ENCODE peak calls at places on chromosomes 4 and X, in six cellular contexts. M, S, T, J, Y and Z are unnamed samples.

GRCh38 chr4:139460565-139460964 is 6.6 kb downstream of the RAB33B start:
- DNase-seq in Y (no peak), M (no peak), T (no peak), S (no peak), J (no peak), Z (no peak)

GRCh38 chr4:122914938-122915337 is 7.5 kb downstream of the NUDT6 start:
- DNase-seq in Y (peak; percentile 47), S (no peak), J (no peak), T (no peak), M (no peak), Z (no peak)

GRCh38 chrX:39818071-39818470 is 279.7 kb downstream of the BCOR start:
- DNase-seq in J (no peak), Y (no peak), T (no peak), M (no peak), S (no peak), Z (no peak)

GRCh38 chr4:157221895-157222763 is 1.6 kb downstream of the GRIA2 start:
- DNase-seq in M (no peak), J (no peak), Y (no peak), S (no peak), T (no peak), Z (peak; percentile 56)

GRCh38 chr4:136078971-136079370 is 1453.3 kb downstream of the PCDH18 start:
- DNase-seq in Y (no peak), S (no peak), M (no peak), T (no peak), J (no peak), Z (no peak)

GRCh38 chr4:109334129-109334528 is 31.7 kb upstream of the COL25A1 start:
- DNase-seq in J (no peak), S (no peak), T (no peak), M (no peak), Y (peak; percentile 2), Z (no peak)

GRCh38 chr4:6308890-6309643 is 39.4 kb downstream of the WFS1 start:
- DNase-seq in M (no peak), S (no peak), Y (peak; percentile 16), J (no peak), T (no peak), Z (no peak)

GRCh38 chr4:76989391-76990061 is 40.0 kb downstream of the SEPTIN11 start:
- DNase-seq in M (no peak), T (no peak), Y (no peak), J (peak; percentile 49), S (no peak), Z (no peak)

GRCh38 chr4:112270051-112270450 is 15.7 kb downstream of the TIFA start:
- DNase-seq in T (no peak), Y (no peak), S (no peak), J (no peak), M (no peak), Z (no peak)

GRCh38 chr4:180449395-180449956 is 1793.7 kb upstream of the TENM3 start:
- DNase-seq in T (no peak), S (no peak), J (no peak), Y (peak; percentile 2), M (no peak), Z (no peak)

GRCh38 chr4:119000400-119000799 is 111.7 kb downstream of the SYNPO2 start:
- DNase-seq in S (no peak), T (no peak), J (no peak), Y (no peak), M (no peak), Z (no peak)

GRCh38 chr4:47642985-47643745 is 158.1 kb downstream of the ATP10D start:
- DNase-seq in J (no peak), T (no peak), Y (peak; percentile 30), S (no peak), M (no peak), Z (peak; percentile 1)

GRCh38 chr4:101956068-101956805 is 165.7 kb downstream of the BANK1 start:
- DNase-seq in T (no peak), Y (no peak), M (no peak), S (no peak), J (no peak), Z (no peak)

GRCh38 chrX:40877869-40878268 is 142.5 kb upstream of the MED14 start:
- DNase-seq in T (no peak), J (no peak), M (no peak), Y (peak; percentile 34), S (peak; percentile 32), Z (no peak)

DNA sequence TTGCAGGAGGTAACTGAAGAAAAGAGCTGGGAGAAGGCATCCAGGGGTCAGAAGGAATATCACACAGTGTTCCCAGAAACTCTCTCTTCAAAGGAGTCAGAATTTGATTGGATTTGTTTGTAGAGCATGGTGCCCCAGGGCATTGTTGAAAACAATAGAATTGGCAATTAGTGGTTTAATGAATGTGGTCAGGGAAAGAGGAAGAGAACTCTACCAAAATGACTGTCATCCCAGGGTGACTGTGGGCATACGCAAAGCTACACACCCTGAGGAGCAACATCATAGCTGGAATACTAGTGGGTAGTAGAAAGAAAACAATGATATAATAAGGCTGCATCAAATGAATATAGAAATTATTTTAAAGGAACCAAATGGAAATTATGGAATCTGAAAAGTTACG is 21.5 kb downstream of the TNIP2 start:
- DNase-seq in M (no peak), Y (no peak), S (no peak), T (no peak), J (no peak), Z (no peak)
- H3K27ac ChIP-seq in M (no peak overlapping the region), Y (peak overlapping the region; percentile 50), S (no peak overlapping the region), T (no peak overlapping the region), J (no peak overlapping the region), Z (no peak overlapping the region)

DNA sequence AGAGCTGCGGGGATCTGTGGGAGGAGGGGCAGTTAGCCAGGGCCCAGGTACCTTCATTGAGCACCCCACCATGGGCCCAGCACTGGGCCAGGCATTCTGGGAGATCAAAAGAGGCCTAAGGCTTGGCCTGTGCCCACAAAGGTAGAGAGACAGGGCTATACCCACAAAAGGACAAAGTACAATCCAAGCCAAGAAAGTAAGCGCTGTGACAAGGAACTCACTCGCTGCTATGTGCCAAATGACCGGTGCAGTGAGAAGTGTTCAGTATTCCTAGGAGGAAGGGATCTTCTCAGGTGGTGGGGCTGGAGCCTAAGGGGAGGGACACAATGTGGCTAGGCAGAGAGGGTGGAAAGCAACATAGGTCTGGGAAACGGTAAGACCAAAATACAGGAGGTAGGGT is 8.8 kb upstream of the FRMPD3 start:
- DNase-seq in T (no peak), S (no peak), J (no peak), Y (no peak), M (no peak), Z (no peak)
- H3K27ac ChIP-seq in T (no peak overlapping the region), S (no peak overlapping the region), J (no peak overlapping the region), Y (no peak overlapping the region), M (no peak overlapping the region), Z (no peak overlapping the region)

DNA sequence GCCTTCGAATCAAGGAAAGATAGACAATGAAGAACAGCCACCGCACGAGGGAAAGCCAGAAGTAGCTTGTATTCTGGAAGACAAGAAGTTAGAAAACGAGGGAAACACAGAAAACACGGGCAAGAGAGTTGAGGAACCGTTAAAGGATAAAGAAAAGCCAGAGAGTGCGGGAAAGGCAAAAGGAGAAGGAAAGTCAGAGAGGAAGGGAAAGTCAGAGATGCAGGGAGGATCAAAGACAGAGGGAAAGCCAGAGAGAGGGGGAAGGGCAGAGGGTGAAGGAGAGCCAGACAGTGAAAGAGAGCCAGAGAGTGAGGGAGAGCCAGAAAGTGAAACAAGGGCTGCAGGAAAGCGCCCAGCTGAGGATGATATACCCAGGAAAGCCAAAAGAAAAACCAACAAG is 1.4 kb downstream of the TCEAL2 start:
- DNase-seq in S (no peak), T (no peak), J (no peak), M (no peak), Y (no peak), Z (no peak)
- H3K27ac ChIP-seq in S (no peak overlapping the region), T (no peak overlapping the region), J (no peak overlapping the region), M (no peak overlapping the region), Y (no peak overlapping the region), Z (no peak overlapping the region)

DNA sequence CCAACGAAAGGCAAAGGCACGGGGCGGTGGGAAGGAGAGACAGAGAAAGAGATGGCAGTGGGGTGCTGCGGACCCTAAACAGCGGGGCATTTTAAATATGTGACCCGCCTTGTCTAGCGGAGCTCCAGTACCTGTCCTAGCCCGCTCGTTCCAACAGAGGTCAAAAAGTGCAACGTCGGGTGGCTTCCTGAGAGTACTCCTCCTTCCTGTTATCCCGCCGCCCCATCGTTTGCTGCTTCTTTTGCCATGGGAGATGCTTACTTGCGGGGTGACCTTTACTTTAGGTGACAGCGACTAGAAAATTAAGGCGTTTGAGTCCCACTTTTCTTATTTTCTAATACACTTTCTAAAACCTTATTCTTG is 734 bp downstream of the NRK start:
- DNase-seq in J (no peak), S (no peak), M (no peak), T (no peak), Y (no peak), Z (no peak)
- H3K27ac ChIP-seq in J (no peak overlapping the region), S (no peak overlapping the region), M (no peak overlapping the region), T (no peak overlapping the region), Y (no peak overlapping the region), Z (no peak overlapping the region)

DNA sequence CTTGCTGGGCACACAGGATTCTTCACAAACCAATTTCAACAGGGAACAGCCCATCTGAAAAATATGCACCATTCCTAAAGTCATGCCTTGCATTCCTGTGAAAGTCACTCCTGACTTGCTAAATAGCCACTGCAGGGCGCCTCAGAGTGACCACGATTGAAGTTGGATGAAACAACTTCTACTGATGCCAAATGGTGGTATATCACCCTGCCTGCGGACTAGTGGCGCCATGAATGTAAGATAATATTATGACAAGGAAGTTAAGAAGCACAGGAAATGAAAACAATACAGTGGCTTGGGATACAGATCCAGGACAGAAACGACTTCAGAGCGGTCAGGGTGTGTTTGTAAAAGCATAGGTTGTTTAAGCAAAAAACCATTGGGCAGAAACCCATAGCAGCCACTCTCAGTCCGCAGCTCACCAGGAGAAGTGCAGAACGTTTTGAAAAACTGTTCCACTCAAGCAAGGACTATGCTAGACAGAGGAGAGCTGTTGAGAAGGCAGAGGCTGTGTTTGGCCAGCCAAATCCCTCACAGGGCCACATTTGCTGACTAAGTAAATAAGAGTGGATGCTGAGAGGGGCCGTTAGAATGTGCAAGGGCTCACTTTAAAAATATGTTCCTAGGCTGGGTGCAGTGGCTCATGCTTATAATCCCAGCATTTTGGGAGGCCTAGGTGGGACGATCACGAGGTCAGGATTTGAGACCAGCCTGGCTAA is 250.4 kb downstream of the PTTG2 start:
- DNase-seq in T (no peak), J (no peak), M (no peak), S (no peak), Y (peak; percentile 37), Z (no peak)
- H3K27ac ChIP-seq in T (peak overlapping the region; percentile 60), J (no peak overlapping the region), M (peak overlapping the region; percentile 45), S (no peak overlapping the region), Y (no peak overlapping the region), Z (no peak overlapping the region)

GRCh38 chr4:38762560-38762959 is 20.2 kb downstream of the TLR10 start:
- DNase-seq in T (no peak), S (no peak), Y (no peak), M (no peak), J (no peak), Z (no peak)
- H3K27ac ChIP-seq in T (no peak overlapping the region), S (no peak overlapping the region), Y (no peak overlapping the region), M (peak overlapping the region; percentile 79), J (no peak overlapping the region), Z (no peak overlapping the region)

DNA sequence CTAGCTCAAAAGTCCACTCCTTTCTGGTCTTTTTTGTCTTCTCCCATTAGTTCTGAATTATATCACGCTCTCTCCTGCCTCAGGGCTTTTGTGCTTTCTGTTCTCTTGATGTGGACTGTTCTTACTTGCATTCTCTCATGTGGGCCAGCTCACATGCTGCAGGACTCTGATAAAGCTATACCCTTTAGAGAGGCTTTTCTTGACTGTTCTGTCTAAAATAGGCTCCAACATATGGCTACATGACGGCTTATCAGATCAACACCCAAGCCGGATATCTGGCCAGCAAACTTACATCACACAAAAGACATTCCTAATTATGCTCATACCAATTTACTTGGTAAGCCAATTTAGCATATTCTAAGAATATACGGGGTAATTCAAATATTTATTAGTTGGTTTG is 1494.5 kb downstream of the TECRL start:
- DNase-seq in J (no peak), M (no peak), S (no peak), T (no peak), Y (no peak), Z (no peak)
- H3K27ac ChIP-seq in J (no peak overlapping the region), M (no peak overlapping the region), S (no peak overlapping the region), T (no peak overlapping the region), Y (no peak overlapping the region), Z (no peak overlapping the region)

GRCh38 chrX:22278375-22278774 is 5.7 kb downstream of the CBLL2 start:
- DNase-seq in M (no peak), T (no peak), Y (no peak), J (no peak), S (no peak), Z (no peak)
- H3K27ac ChIP-seq in M (no peak overlapping the region), T (no peak overlapping the region), Y (no peak overlapping the region), J (no peak overlapping the region), S (no peak overlapping the region), Z (no peak overlapping the region)